ENCODE peak calls at places on chromosomes 7 and 10, in five cellular contexts. One of them, this sample, is unnamed.

GRCh38 chr7:28808786-28809533 is 149.2 kb downstream of the TRIL start:
- DNase-seq in tibial artery: peak
- DNase-seq in activated B cell treated with CpG ODN at 0.5 μM for 24 hours: peak
- DNase-seq in retinal pigment epithelial cell: no peak
- DNase-seq in mucosa of descending colon: peak
- DNase-seq in this sample: no peak

GRCh38 chr7:94580601-94581000 is 71.0 kb downstream of the CASD1 start:
- DNase-seq in tibial artery: no peak
- DNase-seq in activated B cell treated with CpG ODN at 0.5 μM for 24 hours: no peak
- DNase-seq in retinal pigment epithelial cell: peak
- DNase-seq in mucosa of descending colon: no peak
- DNase-seq in this sample: no peak

GRCh38 chr7:40822861-40823260 is 688.1 kb downstream of the SUGCT start:
- DNase-seq in tibial artery: no peak
- DNase-seq in activated B cell treated with CpG ODN at 0.5 μM for 24 hours: no peak
- DNase-seq in retinal pigment epithelial cell: no peak
- DNase-seq in mucosa of descending colon: no peak
- DNase-seq in this sample: no peak

GRCh38 chr7:28922618-28923331 is 35.4 kb downstream of the TRIL start:
- DNase-seq in tibial artery: peak
- DNase-seq in activated B cell treated with CpG ODN at 0.5 μM for 24 hours: peak
- DNase-seq in retinal pigment epithelial cell: no peak
- DNase-seq in mucosa of descending colon: peak
- DNase-seq in this sample: peak

GRCh38 chr10:31490858-31491504 is 172.0 kb downstream of the ZEB1 start:
- DNase-seq in tibial artery: no peak
- DNase-seq in activated B cell treated with CpG ODN at 0.5 μM for 24 hours: no peak
- DNase-seq in retinal pigment epithelial cell: peak
- DNase-seq in mucosa of descending colon: no peak
- DNase-seq in this sample: no peak

GRCh38 chr10:132446661-132447445 is 49.9 kb downstream of the PWWP2B start:
- DNase-seq in tibial artery: no peak
- DNase-seq in activated B cell treated with CpG ODN at 0.5 μM for 24 hours: peak
- DNase-seq in retinal pigment epithelial cell: no peak
- DNase-seq in mucosa of descending colon: peak
- DNase-seq in this sample: no peak

GRCh38 chr10:113523071-113523470 is 29.8 kb upstream of the HABP2 start:
- DNase-seq in tibial artery: no peak
- DNase-seq in activated B cell treated with CpG ODN at 0.5 μM for 24 hours: no peak
- DNase-seq in retinal pigment epithelial cell: no peak
- DNase-seq in mucosa of descending colon: no peak
- DNase-seq in this sample: no peak

GRCh38 chr10:43265799-43266721 is 805 bp downstream of the RASGEF1A start:
- DNase-seq in tibial artery: no peak
- DNase-seq in activated B cell treated with CpG ODN at 0.5 μM for 24 hours: no peak
- DNase-seq in retinal pigment epithelial cell: no peak
- DNase-seq in mucosa of descending colon: no peak
- DNase-seq in this sample: no peak

GRCh38 chr7:102287465-102288146 is 938 bp downstream of the SH2B2 start:
- DNase-seq in tibial artery: peak
- DNase-seq in activated B cell treated with CpG ODN at 0.5 μM for 24 hours: peak
- DNase-seq in retinal pigment epithelial cell: no peak
- DNase-seq in mucosa of descending colon: peak
- DNase-seq in this sample: no peak

GRCh38 chr10:45000764-45001381 is at the start of gene ZNF22:
- DNase-seq in tibial artery: peak
- DNase-seq in activated B cell treated with CpG ODN at 0.5 μM for 24 hours: peak
- DNase-seq in retinal pigment epithelial cell: no peak
- DNase-seq in mucosa of descending colon: peak
- DNase-seq in this sample: peak
- TF ChIP-seq CTCF in tibial artery: peak
- TF ChIP-seq CTCF in activated B cell treated with CpG ODN at 0.5 μM for 24 hours: no peak
- TF ChIP-seq CTCF in retinal pigment epithelial cell: peak
- TF ChIP-seq CTCF in mucosa of descending colon: no peak
- TF ChIP-seq CTCF in this sample: no peak

DNA sequence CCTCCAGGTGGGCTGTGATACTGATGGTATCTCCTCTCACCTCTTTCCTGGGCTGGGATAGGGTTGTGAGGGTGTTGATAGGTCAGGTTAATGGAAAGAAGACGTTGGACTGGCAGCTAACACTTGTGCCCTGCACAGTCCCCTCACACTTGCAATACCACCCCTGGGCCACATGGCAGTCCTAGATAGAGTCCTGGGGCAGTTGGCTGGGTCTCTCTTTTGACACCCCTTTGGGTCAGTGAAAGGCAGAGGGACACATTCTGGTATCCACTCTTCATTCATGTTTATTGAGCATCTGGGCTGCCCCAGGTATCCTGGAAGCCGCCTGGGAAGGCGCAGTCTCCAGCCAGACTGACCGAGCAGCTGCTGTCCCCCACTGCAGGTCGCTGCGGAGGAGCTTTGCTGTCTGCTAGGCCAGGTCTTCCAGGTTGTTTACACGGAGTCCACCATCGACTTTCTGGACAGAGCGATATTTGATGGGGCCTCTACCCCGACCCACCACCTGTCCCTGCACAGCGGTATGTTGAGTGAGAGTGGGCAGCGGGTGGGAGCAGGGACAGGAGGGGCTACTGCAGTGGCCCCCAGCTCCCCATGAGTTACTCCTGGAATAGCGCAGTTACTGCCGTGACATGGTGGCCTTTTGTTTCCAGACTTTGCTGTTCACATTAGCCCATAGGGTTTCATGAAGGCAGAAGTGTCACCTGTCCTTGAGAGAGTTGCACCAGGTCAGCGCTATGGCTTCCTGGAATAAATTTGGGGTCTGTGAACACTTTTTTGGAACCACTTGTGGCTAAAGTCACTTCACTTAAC is 19.1 kb downstream of the NACAD start:
- DNase-seq in tibial artery: no peak
- DNase-seq in activated B cell treated with CpG ODN at 0.5 μM for 24 hours: no peak
- DNase-seq in retinal pigment epithelial cell: no peak
- DNase-seq in mucosa of descending colon: no peak
- DNase-seq in this sample: no peak
- TF ChIP-seq CTCF in tibial artery: no peak
- TF ChIP-seq CTCF in activated B cell treated with CpG ODN at 0.5 μM for 24 hours: no peak
- TF ChIP-seq CTCF in retinal pigment epithelial cell: no peak
- TF ChIP-seq CTCF in mucosa of descending colon: no peak
- TF ChIP-seq CTCF in this sample: no peak

GRCh38 chr10:73215749-73216148 is 31.3 kb downstream of the DNAJC9 start:
- DNase-seq in tibial artery: no peak
- DNase-seq in activated B cell treated with CpG ODN at 0.5 μM for 24 hours: no peak
- DNase-seq in retinal pigment epithelial cell: no peak
- DNase-seq in mucosa of descending colon: no peak
- DNase-seq in this sample: no peak

GRCh38 chr10:73217628-73218027 is 29.4 kb downstream of the DNAJC9 start:
- DNase-seq in tibial artery: no peak
- DNase-seq in activated B cell treated with CpG ODN at 0.5 μM for 24 hours: no peak
- DNase-seq in retinal pigment epithelial cell: no peak
- DNase-seq in mucosa of descending colon: no peak
- DNase-seq in this sample: no peak

GRCh38 chr10:73220989-73221388 is 26.1 kb downstream of the DNAJC9 start:
- DNase-seq in tibial artery: no peak
- DNase-seq in activated B cell treated with CpG ODN at 0.5 μM for 24 hours: no peak
- DNase-seq in retinal pigment epithelial cell: no peak
- DNase-seq in mucosa of descending colon: no peak
- DNase-seq in this sample: no peak

GRCh38 chr10:73219384-73219783 is 27.7 kb downstream of the DNAJC9 start:
- DNase-seq in tibial artery: no peak
- DNase-seq in activated B cell treated with CpG ODN at 0.5 μM for 24 hours: no peak
- DNase-seq in retinal pigment epithelial cell: no peak
- DNase-seq in mucosa of descending colon: no peak
- DNase-seq in this sample: no peak

DNA sequence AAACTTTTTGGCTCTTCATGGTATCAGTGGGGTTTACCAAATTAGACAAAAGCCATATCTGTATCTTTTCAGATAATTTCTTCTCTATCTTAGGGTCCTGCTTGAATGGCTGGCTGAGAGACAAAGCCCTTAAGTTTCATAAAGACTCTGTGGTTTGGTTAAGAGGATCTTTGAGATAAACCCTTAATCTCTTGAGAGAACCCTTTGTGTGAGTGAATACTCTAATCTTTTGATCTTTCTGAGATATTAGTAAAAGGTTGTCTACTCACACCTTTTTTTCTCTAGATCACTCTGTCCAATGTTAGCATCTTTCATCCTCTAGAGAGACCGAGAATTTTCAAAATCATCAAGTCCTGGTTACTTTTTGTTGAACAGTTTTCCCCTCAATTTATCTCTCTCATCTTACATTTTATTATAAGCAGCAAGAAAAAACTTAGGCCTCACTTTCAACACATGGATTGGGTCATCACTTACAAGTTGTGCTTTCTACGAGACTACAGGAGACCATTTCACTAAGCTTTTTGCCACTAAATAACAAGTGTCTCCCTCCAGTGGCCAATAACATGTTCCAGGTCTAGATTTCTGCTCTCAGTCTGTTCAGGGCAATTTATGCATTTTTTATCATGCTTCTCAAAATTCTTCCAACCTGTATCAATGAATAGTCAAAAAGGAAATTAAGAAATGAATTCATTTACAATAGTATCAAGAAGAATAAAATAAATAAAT is 28.4 kb downstream of the DNAJC9 start:
- DNase-seq in tibial artery: no peak
- DNase-seq in activated B cell treated with CpG ODN at 0.5 μM for 24 hours: no peak
- DNase-seq in retinal pigment epithelial cell: no peak
- DNase-seq in mucosa of descending colon: no peak
- DNase-seq in this sample: peak
- TF ChIP-seq CTCF in tibial artery: no peak
- TF ChIP-seq CTCF in activated B cell treated with CpG ODN at 0.5 μM for 24 hours: no peak
- TF ChIP-seq CTCF in retinal pigment epithelial cell: peak
- TF ChIP-seq CTCF in mucosa of descending colon: no peak
- TF ChIP-seq CTCF in this sample: peak

GRCh38 chr7:90595341-90595800 is 750 bp upstream of the CDK14 start:
- DNase-seq in tibial artery: no peak
- DNase-seq in activated B cell treated with CpG ODN at 0.5 μM for 24 hours: no peak
- DNase-seq in retinal pigment epithelial cell: no peak
- DNase-seq in mucosa of descending colon: no peak
- DNase-seq in this sample: no peak

GRCh38 chr7:90597527-90597871 is 1.4 kb downstream of the CDK14 start:
- DNase-seq in tibial artery: no peak
- DNase-seq in activated B cell treated with CpG ODN at 0.5 μM for 24 hours: no peak
- DNase-seq in retinal pigment epithelial cell: no peak
- DNase-seq in mucosa of descending colon: no peak
- DNase-seq in this sample: no peak

GRCh38 chr7:90594791-90595317 is 1.3 kb upstream of the CDK14 start:
- DNase-seq in tibial artery: peak
- DNase-seq in activated B cell treated with CpG ODN at 0.5 μM for 24 hours: no peak
- DNase-seq in retinal pigment epithelial cell: peak
- DNase-seq in mucosa of descending colon: no peak
- DNase-seq in this sample: no peak

GRCh38 chr7:90596745-90597526 is 815 bp downstream of the CDK14 start:
- DNase-seq in tibial artery: no peak
- DNase-seq in activated B cell treated with CpG ODN at 0.5 μM for 24 hours: no peak
- DNase-seq in retinal pigment epithelial cell: no peak
- DNase-seq in mucosa of descending colon: no peak
- DNase-seq in this sample: no peak

DNA sequence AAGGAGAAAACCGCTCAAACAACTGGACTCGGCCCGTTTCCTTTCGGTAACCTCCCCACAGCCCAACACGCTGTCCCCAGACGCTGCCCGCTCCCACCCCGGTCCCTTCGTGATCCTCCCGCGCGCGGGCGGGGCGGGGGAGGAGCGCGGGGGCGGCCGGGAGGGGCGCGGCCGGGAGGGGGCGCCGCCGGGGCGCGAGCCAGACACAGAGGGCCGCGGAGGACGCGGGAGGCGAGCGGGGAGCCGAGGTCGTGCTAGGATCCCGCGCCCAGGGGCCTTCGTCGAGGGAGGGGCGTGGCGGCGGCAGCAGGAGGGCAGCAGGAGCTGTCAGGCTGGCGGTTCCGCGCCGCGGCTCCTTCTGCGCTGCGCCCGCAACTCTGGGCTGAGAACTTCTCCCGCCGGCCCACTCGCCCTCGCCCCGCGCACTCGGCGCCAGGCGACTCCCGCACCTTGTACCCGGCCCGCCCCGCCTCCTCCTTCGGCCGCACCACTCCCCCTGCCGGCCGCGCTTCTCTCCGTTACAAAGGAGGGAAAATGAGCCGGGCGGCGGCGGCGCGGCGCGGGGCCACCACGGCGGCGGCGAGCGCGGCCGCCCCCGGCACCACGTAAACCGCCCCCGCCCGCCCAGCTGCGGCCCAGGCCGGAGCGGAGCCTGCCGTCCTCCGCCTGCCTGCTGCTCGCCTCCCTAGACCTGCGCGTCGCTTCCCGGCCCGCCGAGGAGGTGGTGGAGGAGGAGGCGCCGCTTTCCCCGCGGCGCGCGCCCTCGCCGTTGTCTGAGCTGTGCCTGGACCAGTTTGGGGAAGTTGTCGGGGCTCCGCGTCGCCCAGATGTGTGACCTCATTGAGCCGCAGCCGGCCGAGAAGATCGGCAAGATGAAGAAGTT is at the start of gene CDK14:
- DNase-seq in tibial artery: peak
- DNase-seq in activated B cell treated with CpG ODN at 0.5 μM for 24 hours: peak
- DNase-seq in retinal pigment epithelial cell: no peak
- DNase-seq in mucosa of descending colon: peak
- DNase-seq in this sample: peak
- TF ChIP-seq CTCF in tibial artery: peak
- TF ChIP-seq CTCF in activated B cell treated with CpG ODN at 0.5 μM for 24 hours: no peak
- TF ChIP-seq CTCF in retinal pigment epithelial cell: peak
- TF ChIP-seq CTCF in mucosa of descending colon: peak
- TF ChIP-seq CTCF in this sample: peak

GRCh38 chr10:14186245-14186644 is 144.5 kb downstream of the FRMD4A start:
- DNase-seq in tibial artery: no peak
- DNase-seq in activated B cell treated with CpG ODN at 0.5 μM for 24 hours: no peak
- DNase-seq in retinal pigment epithelial cell: no peak
- DNase-seq in mucosa of descending colon: no peak
- DNase-seq in this sample: no peak

GRCh38 chr10:14184841-14185500 is 145.8 kb downstream of the FRMD4A start:
- DNase-seq in tibial artery: no peak
- DNase-seq in activated B cell treated with CpG ODN at 0.5 μM for 24 hours: no peak
- DNase-seq in retinal pigment epithelial cell: no peak
- DNase-seq in mucosa of descending colon: no peak
- DNase-seq in this sample: no peak

GRCh38 chr10:14182781-14183180 is 147.9 kb downstream of the FRMD4A start:
- DNase-seq in tibial artery: no peak
- DNase-seq in activated B cell treated with CpG ODN at 0.5 μM for 24 hours: no peak
- DNase-seq in retinal pigment epithelial cell: no peak
- DNase-seq in mucosa of descending colon: no peak
- DNase-seq in this sample: no peak

GRCh38 chr10:14181197-14181936 is 149.4 kb downstream of the FRMD4A start:
- DNase-seq in tibial artery: no peak
- DNase-seq in activated B cell treated with CpG ODN at 0.5 μM for 24 hours: no peak
- DNase-seq in retinal pigment epithelial cell: no peak
- DNase-seq in mucosa of descending colon: no peak
- DNase-seq in this sample: no peak

GRCh38 chr10:14185501-14186045 is 145.2 kb downstream of the FRMD4A start:
- DNase-seq in tibial artery: no peak
- DNase-seq in activated B cell treated with CpG ODN at 0.5 μM for 24 hours: peak
- DNase-seq in retinal pigment epithelial cell: peak
- DNase-seq in mucosa of descending colon: no peak
- DNase-seq in this sample: no peak
- TF ChIP-seq CTCF in tibial artery: no peak
- TF ChIP-seq CTCF in activated B cell treated with CpG ODN at 0.5 μM for 24 hours: no peak
- TF ChIP-seq CTCF in retinal pigment epithelial cell: no peak
- TF ChIP-seq CTCF in mucosa of descending colon: no peak
- TF ChIP-seq CTCF in this sample: no peak

GRCh38 chr7:15648461-15648961 is 38.0 kb downstream of the MEOX2 start:
- DNase-seq in tibial artery: no peak
- DNase-seq in activated B cell treated with CpG ODN at 0.5 μM for 24 hours: no peak
- DNase-seq in retinal pigment epithelial cell: no peak
- DNase-seq in mucosa of descending colon: no peak
- DNase-seq in this sample: no peak

GRCh38 chr7:15647309-15647708 is 39.2 kb downstream of the MEOX2 start:
- DNase-seq in tibial artery: no peak
- DNase-seq in activated B cell treated with CpG ODN at 0.5 μM for 24 hours: no peak
- DNase-seq in retinal pigment epithelial cell: no peak
- DNase-seq in mucosa of descending colon: no peak
- DNase-seq in this sample: no peak

GRCh38 chr7:15643000-15643705 is 43.3 kb downstream of the MEOX2 start:
- DNase-seq in tibial artery: no peak
- DNase-seq in activated B cell treated with CpG ODN at 0.5 μM for 24 hours: no peak
- DNase-seq in retinal pigment epithelial cell: no peak
- DNase-seq in mucosa of descending colon: no peak
- DNase-seq in this sample: no peak
- TF ChIP-seq CTCF in tibial artery: no peak
- TF ChIP-seq CTCF in activated B cell treated with CpG ODN at 0.5 μM for 24 hours: no peak
- TF ChIP-seq CTCF in retinal pigment epithelial cell: no peak
- TF ChIP-seq CTCF in mucosa of descending colon: no peak
- TF ChIP-seq CTCF in this sample: no peak